ENCODE peak calls at places on chromosomes 5 and 9, in six cellular contexts. One of them, this sample, is unnamed. For H3K4me1, the result is how much of the 10 kb centered on the place peaks cover.

GRCh38 chr9:25573281-25573680 is 105.0 kb downstream of the TUSC1 start:
- DNase-seq in A549: no peak
- DNase-seq in IMR-90: no peak
- DNase-seq in kidney: no peak
- DNase-seq in uterus: no peak
- DNase-seq in ovary: no peak
- DNase-seq in this sample: no peak

GRCh38 chr5:168807261-168807660 is 228.1 kb upstream of the PANK3 start:
- DNase-seq in ovary: no peak
- DNase-seq in A549: no peak
- DNase-seq in uterus: no peak
- DNase-seq in kidney: no peak
- DNase-seq in IMR-90: no peak
- DNase-seq in this sample: no peak

GRCh38 chr5:107801061-107801460 is 130.3 kb upstream of the EFNA5 start:
- DNase-seq in uterus: no peak
- DNase-seq in ovary: no peak
- DNase-seq in A549: no peak
- DNase-seq in kidney: no peak
- DNase-seq in IMR-90: no peak
- DNase-seq in this sample: no peak

GRCh38 chr9:92636627-92637026 is 33.3 kb downstream of the IPPK start:
- DNase-seq in A549: no peak
- DNase-seq in ovary: no peak
- DNase-seq in IMR-90: no peak
- DNase-seq in kidney: no peak
- DNase-seq in uterus: no peak
- DNase-seq in this sample: no peak

GRCh38 chr9:19331877-19332276 is 48.2 kb downstream of the RPS6 start:
- DNase-seq in ovary: no peak
- DNase-seq in IMR-90: peak
- DNase-seq in uterus: no peak
- DNase-seq in A549: no peak
- DNase-seq in kidney: no peak
- DNase-seq in this sample: no peak

GRCh38 chr5:141039517-141039916 is 11.7 kb upstream of the PCDHB1 start:
- DNase-seq in ovary: no peak
- DNase-seq in A549: peak
- DNase-seq in kidney: no peak
- DNase-seq in IMR-90: no peak
- DNase-seq in uterus: no peak
- DNase-seq in this sample: peak

GRCh38 chr9:34554211-34555001 is 31.6 kb upstream of the ENHO start:
- DNase-seq in ovary: no peak
- DNase-seq in kidney: peak
- DNase-seq in IMR-90: no peak
- DNase-seq in A549: no peak
- DNase-seq in uterus: no peak
- DNase-seq in this sample: no peak

GRCh38 chr5:77679791-77680190 is 41.3 kb upstream of the OTP start:
- DNase-seq in kidney: no peak
- DNase-seq in uterus: no peak
- DNase-seq in IMR-90: peak
- DNase-seq in ovary: no peak
- DNase-seq in A549: peak
- DNase-seq in this sample: no peak

GRCh38 chr9:111036068-111036789 is 2.0 kb downstream of the LPAR1 start:
- DNase-seq in A549: peak
- DNase-seq in ovary: peak
- DNase-seq in IMR-90: peak
- DNase-seq in kidney: peak
- DNase-seq in uterus: peak
- DNase-seq in this sample: no peak

GRCh38 chr9:93301291-93301811 is 117.4 kb downstream of the WNK2 start:
- DNase-seq in IMR-90: no peak
- DNase-seq in ovary: no peak
- DNase-seq in uterus: peak
- DNase-seq in kidney: peak
- DNase-seq in A549: no peak
- DNase-seq in this sample: no peak

GRCh38 chr5:96567188-96567587 is 95.0 kb upstream of the CAST start:
- DNase-seq in kidney: no peak
- DNase-seq in ovary: no peak
- DNase-seq in A549: no peak
- DNase-seq in IMR-90: peak
- DNase-seq in uterus: no peak
- DNase-seq in this sample: no peak

GRCh38 chr9:134426436-134426835 is 100.2 kb downstream of the RXRA start:
- DNase-seq in A549: no peak
- DNase-seq in uterus: no peak
- DNase-seq in ovary: no peak
- DNase-seq in kidney: no peak
- DNase-seq in IMR-90: no peak
- DNase-seq in this sample: no peak

GRCh38 chr9:136625101-136626065 is 37.3 kb upstream of the EGFL7 start:
- DNase-seq in uterus: peak
- DNase-seq in kidney: peak
- DNase-seq in ovary: peak
- DNase-seq in IMR-90: peak
- DNase-seq in A549: peak
- DNase-seq in this sample: peak

GRCh38 chr5:115349001-115349817 is 52.8 kb upstream of the CCDC112 start:
- DNase-seq in IMR-90: peak
- DNase-seq in ovary: peak
- DNase-seq in uterus: no peak
- DNase-seq in A549: peak
- DNase-seq in kidney: no peak
- DNase-seq in this sample: no peak

GRCh38 chr5:96997265-96997859 is 61.5 kb downstream of the LNPEP start:
- DNase-seq in kidney: no peak
- DNase-seq in IMR-90: peak
- DNase-seq in ovary: no peak
- DNase-seq in uterus: no peak
- DNase-seq in A549: peak
- DNase-seq in this sample: peak

GRCh38 chr5:142119051-142119625 is 10.6 kb downstream of the NDFIP1 start:
- DNase-seq in kidney: no peak
- DNase-seq in ovary: no peak
- DNase-seq in A549: no peak
- DNase-seq in uterus: no peak
- DNase-seq in IMR-90: no peak
- DNase-seq in this sample: no peak

GRCh38 chr5:32231929-32232328 is 57.8 kb upstream of the GOLPH3 start:
- DNase-seq in ovary: no peak
- DNase-seq in kidney: no peak
- DNase-seq in uterus: no peak
- DNase-seq in IMR-90: no peak
- DNase-seq in A549: no peak
- DNase-seq in this sample: no peak
- H3K4me1 ChIP-seq in ovary: under half
- H3K4me1 ChIP-seq in kidney: under half
- H3K4me1 ChIP-seq in uterus: under half
- H3K4me1 ChIP-seq in IMR-90: under half
- H3K4me1 ChIP-seq in A549: under half
- H3K4me1 ChIP-seq in this sample: under half

DNA sequence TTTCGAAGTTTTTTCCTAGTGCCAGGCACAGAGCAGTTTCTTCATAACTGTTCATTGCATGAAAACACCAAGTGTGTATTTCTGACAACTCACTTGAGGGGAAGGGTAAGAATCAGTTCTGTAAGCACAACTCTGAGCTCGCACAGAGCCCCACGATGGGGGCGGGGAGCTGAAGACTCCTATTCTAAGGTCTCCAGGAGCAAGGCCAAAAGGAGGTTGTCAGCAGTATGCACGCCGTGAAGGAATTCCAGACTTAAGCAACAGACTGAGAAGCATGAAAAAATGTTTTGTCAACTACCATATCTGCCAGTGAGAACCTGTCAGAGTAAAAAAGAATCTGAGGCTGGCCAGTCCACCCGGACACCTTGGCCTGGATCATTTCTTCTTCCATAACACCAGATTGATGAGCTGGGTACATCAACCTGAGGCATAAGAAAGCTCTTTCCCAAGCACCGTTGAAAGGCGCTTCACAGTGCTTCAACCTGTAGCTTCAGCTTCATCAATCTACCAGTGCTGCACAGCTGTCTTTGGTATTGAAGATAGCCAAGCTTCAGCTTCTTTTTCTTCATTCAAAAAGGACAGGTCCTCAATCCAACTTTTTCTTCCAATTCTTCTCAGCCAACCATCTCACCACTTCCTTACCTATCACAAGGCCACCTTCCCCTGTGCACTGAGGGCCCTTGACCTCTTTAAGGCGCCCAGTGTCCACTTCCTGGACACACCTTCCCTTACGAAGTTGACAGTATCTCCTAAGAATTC is 1.1 kb upstream of the CTNNAL1 start:
- DNase-seq in ovary: peak
- DNase-seq in A549: peak
- DNase-seq in uterus: peak
- DNase-seq in kidney: no peak
- DNase-seq in IMR-90: peak
- DNase-seq in this sample: peak
- H3K4me3 ChIP-seq in ovary: no peak
- H3K4me3 ChIP-seq in A549: no peak
- H3K4me3 ChIP-seq in uterus: no peak
- H3K4me3 ChIP-seq in kidney: no peak
- H3K4me3 ChIP-seq in IMR-90: no peak
- H3K4me3 ChIP-seq in this sample: no peak

DNA sequence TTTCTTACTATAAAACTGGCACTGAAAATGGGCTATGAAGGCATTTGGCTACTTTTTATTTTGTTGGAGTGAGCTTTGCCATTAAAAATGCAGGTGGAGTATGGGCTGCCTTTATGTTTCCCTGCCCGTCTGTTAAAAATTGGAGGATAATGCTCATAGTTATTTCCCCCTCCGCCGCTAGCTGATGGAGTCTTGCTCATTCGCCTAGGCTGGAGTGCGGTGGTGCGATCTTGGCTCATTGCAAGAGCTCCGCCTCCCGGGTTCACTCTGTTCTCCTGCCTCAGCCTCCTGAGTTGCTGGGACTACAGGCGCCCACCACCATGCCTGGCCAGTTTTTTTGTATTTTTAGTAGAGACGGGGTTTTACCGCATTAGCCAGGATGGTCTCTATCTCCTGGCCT is 8.6 kb downstream of the G3BP1 start:
- DNase-seq in ovary: no peak
- DNase-seq in uterus: no peak
- DNase-seq in IMR-90: no peak
- DNase-seq in kidney: no peak
- DNase-seq in A549: no peak
- DNase-seq in this sample: no peak
- H3K4me1 ChIP-seq in ovary: under half
- H3K4me1 ChIP-seq in uterus: under half
- H3K4me1 ChIP-seq in IMR-90: under half
- H3K4me1 ChIP-seq in kidney: under half
- H3K4me1 ChIP-seq in A549: half or more
- H3K4me1 ChIP-seq in this sample: under half

GRCh38 chr5:5246736-5247135 is 106.6 kb downstream of the ADAMTS16 start:
- DNase-seq in uterus: no peak
- DNase-seq in ovary: no peak
- DNase-seq in IMR-90: no peak
- DNase-seq in A549: no peak
- DNase-seq in kidney: no peak
- DNase-seq in this sample: no peak

GRCh38 chr5:5252106-5252505 is 112.0 kb downstream of the ADAMTS16 start:
- DNase-seq in uterus: no peak
- DNase-seq in ovary: no peak
- DNase-seq in A549: no peak
- DNase-seq in IMR-90: no peak
- DNase-seq in kidney: no peak
- DNase-seq in this sample: no peak

GRCh38 chr5:5250758-5251157 is 110.6 kb downstream of the ADAMTS16 start:
- DNase-seq in IMR-90: no peak
- DNase-seq in ovary: no peak
- DNase-seq in A549: no peak
- DNase-seq in kidney: no peak
- DNase-seq in uterus: no peak
- DNase-seq in this sample: no peak
- H3K4me3 ChIP-seq in IMR-90: no peak
- H3K4me3 ChIP-seq in ovary: no peak
- H3K4me3 ChIP-seq in A549: no peak
- H3K4me3 ChIP-seq in kidney: no peak
- H3K4me3 ChIP-seq in uterus: no peak
- H3K4me3 ChIP-seq in this sample: no peak

This sample was measured in HAP-1.